ENCODE peak calls at places on chromosomes 5 and 9, in nine cellular contexts. E is Daoy; Q is A549; P is heart right ventricle; L is GF-D8; W is activated CD8-positive, alpha-beta memory T cell treated with anti-CD3 and anti-CD28 coated beads for 4 hours; T is body of pancreas; Y is T-helper 22 cell; M is HTR-8/SVneo. G is an unnamed sample.

GRCh38 chr9:107322643-107323042 is 39.6 kb downstream of the RAD23B start:
- DNase-seq in Q (no peak), P (no peak), E (no peak), L (no peak), Y (no peak), M (no peak), T (no peak), W (no peak), G (no peak)

GRCh38 chr5:75306746-75307145 is 30.3 kb upstream of the HMGCR start:
- DNase-seq in L (no peak), E (no peak), W (no peak), Q (no peak), Y (no peak), T (no peak), M (no peak), P (no peak), G (no peak)

GRCh38 chr9:78314953-78315870 is 18.3 kb downstream of the PSAT1 start:
- DNase-seq in Y (no peak), E (no peak), Q (no peak), L (no peak), M (no peak), W (no peak), P (no peak), T (peak), G (no peak)

GRCh38 chr9:129204840-129205239 is 26.8 kb upstream of the IER5L start:
- DNase-seq in W (no peak), Y (no peak), L (no peak), M (no peak), T (no peak), E (no peak), Q (no peak), P (no peak), G (no peak)

GRCh38 chr5:130964238-130965192 is 200.5 kb downstream of the HINT1 start:
- DNase-seq in M (no peak), Y (no peak), T (no peak), Q (no peak), P (no peak), E (no peak), L (no peak), W (no peak), G (no peak)

GRCh38 chr5:59620535-59621212 is 272.9 kb downstream of the PDE4D start:
- DNase-seq in W (no peak), Y (no peak), T (no peak), P (no peak), L (no peak), M (no peak), E (no peak), Q (no peak), G (no peak)

GRCh38 chr9:20873240-20873860 is 158.1 kb downstream of the HACD4 start:
- DNase-seq in L (no peak), T (no peak), Q (no peak), P (no peak), E (peak), M (no peak), Y (no peak), W (no peak), G (no peak)

GRCh38 chr5:172458956-172459355 is 4.6 kb upstream of the SH3PXD2B start:
- DNase-seq in Y (no peak), L (no peak), W (no peak), P (no peak), T (no peak), Q (no peak), M (no peak), E (no peak), G (no peak)

GRCh38 chr5:32264954-32265572 is 47.7 kb downstream of the MTMR12 start:
- DNase-seq in W (no peak), M (no peak), P (no peak), T (peak), L (no peak), Y (no peak), Q (no peak), E (no peak), G (peak)

GRCh38 chr5:173729079-173729765 is 112.8 kb upstream of the BOD1 start:
- DNase-seq in Q (no peak), E (no peak), M (no peak), Y (no peak), W (no peak), L (no peak), T (no peak), P (no peak), G (no peak)

GRCh38 chr9:99253134-99253533 is 31.1 kb downstream of the SEC61B start:
- DNase-seq in W (no peak), Y (no peak), T (no peak), P (no peak), Q (no peak), M (no peak), L (no peak), E (no peak), G (no peak)

GRCh38 chr5:13976867-13977479 is 32.5 kb upstream of the DNAH5 start:
- DNase-seq in E (peak), Y (no peak), T (no peak), M (peak), Q (peak), W (no peak), P (no peak), L (no peak), G (peak)

GRCh38 chr5:33556330-33557328 is 115.9 kb downstream of the TARS1 start:
- DNase-seq in P (peak), Y (no peak), Q (no peak), M (no peak), L (no peak), T (peak), E (no peak), W (no peak), G (no peak)

GRCh38 chr5:143398451-143399237 is 4.8 kb downstream of the NR3C1 start:
- DNase-seq in Q (no peak), P (no peak), T (no peak), Y (no peak), W (no peak), E (no peak), L (no peak), M (no peak), G (peak)

GRCh38 chr9:98709968-98710965 is 1.5 kb upstream of the GABBR2 start:
- DNase-seq in T (no peak), E (peak), P (peak), W (no peak), L (no peak), Y (no peak), Q (no peak), M (peak), G (no peak)

GRCh38 chr5:14871084-14871572 is 450 bp downstream of the ANKH start:
- DNase-seq in E (peak), T (peak), M (peak), Q (no peak), W (no peak), L (no peak), Y (no peak), P (peak), G (no peak)

GRCh38 chr9:95073918-95074317 is 243.6 kb downstream of the FANCC start:
- DNase-seq in L (no peak), W (no peak), E (no peak), Q (no peak), M (no peak), P (no peak), Y (no peak), T (no peak), G (no peak)

GRCh38 chr9:107569171-107569570 is 79.6 kb upstream of the KLF4 start:
- DNase-seq in L (no peak), W (no peak), E (no peak), M (no peak), T (no peak), P (no peak), Y (no peak), Q (no peak), G (no peak)

GRCh38 chr5:634191-634590 is 22.1 kb downstream of the CEP72 start:
- DNase-seq in Y (no peak), T (no peak), P (no peak), M (no peak), L (no peak), W (no peak), E (no peak), Q (no peak), G (no peak)

GRCh38 chr5:76874088-76874581 is 24.3 kb downstream of the S100Z start:
- DNase-seq in W (no peak), Q (no peak), P (no peak), E (no peak), T (no peak), M (no peak), Y (no peak), L (no peak), G (no peak)

GRCh38 chr9:16247188-16247875 is 623.1 kb downstream of the BNC2 start:
- DNase-seq in T (no peak), L (no peak), M (no peak), E (peak), Y (no peak), P (no peak), Q (peak), W (no peak), G (no peak)

GRCh38 chr5:32096891-32097592 is 77.1 kb downstream of the GOLPH3 start:
- DNase-seq in E (no peak), L (no peak), M (no peak), W (no peak), Q (no peak), T (no peak), P (no peak), Y (no peak), G (no peak)

GRCh38 chr9:135990468-135991429 is 29.6 kb upstream of the UBAC1 start:
- DNase-seq in T (peak), P (peak), W (no peak), Q (no peak), Y (peak), L (no peak), M (no peak), E (peak), G (peak)

GRCh38 chr9:114174876-114175771 is 19.8 kb downstream of the COL27A1 start:
- DNase-seq in E (peak), M (no peak), L (no peak), T (peak), W (no peak), P (peak), Q (no peak), Y (no peak), G (no peak)

GRCh38 chr9:131885144-131885609 is 145.3 kb upstream of the RAPGEF1 start:
- DNase-seq in Y (no peak), Q (no peak), E (no peak), P (peak), L (no peak), W (no peak), T (no peak), M (no peak), G (no peak)

GRCh38 chr9:95724253-95724991 is 151.1 kb upstream of the ERCC6L2 start:
- DNase-seq in W (peak), T (no peak), Q (no peak), E (no peak), M (no peak), P (no peak), L (peak), Y (peak), G (no peak)

GRCh38 chr9:109469646-109470358 is 28.3 kb downstream of the PTPN3 start:
- DNase-seq in Y (no peak), E (peak), W (no peak), P (peak), M (peak), Q (peak), L (peak), T (peak), G (peak)

GRCh38 chr9:636931-637591 is 204.4 kb upstream of the DMRT1 start:
- DNase-seq in W (no peak), T (no peak), P (no peak), Y (no peak), L (no peak), Q (no peak), E (no peak), M (no peak), G (no peak)

GRCh38 chr9:35579130-35579529 is 25.9 kb upstream of the TESK1 start:
- DNase-seq in L (no peak), M (no peak), E (no peak), Y (no peak), W (no peak), P (no peak), T (no peak), Q (no peak), G (no peak)

GRCh38 chr9:31807574-31808256 is 576.7 kb upstream of the ACO1 start:
- DNase-seq in Y (no peak), T (no peak), W (no peak), P (no peak), L (no peak), M (no peak), Q (no peak), E (peak), G (no peak)

GRCh38 chr5:74889523-74890105 is 23.4 kb upstream of the FAM169A start:
- DNase-seq in M (no peak), P (no peak), W (no peak), Y (no peak), Q (no peak), T (no peak), L (no peak), E (no peak), G (no peak)

GRCh38 chr5:141524604-141525597 is 36.0 kb downstream of the PCDHGC5 start:
- DNase-seq in Q (peak), L (no peak), M (peak), E (peak), P (peak), W (peak), Y (no peak), T (peak), G (peak)

GRCh38 chr9:84216151-84216550 is 124.4 kb downstream of the SLC28A3 start:
- DNase-seq in T (no peak), P (no peak), Q (no peak), Y (no peak), E (peak), M (no peak), L (no peak), W (no peak), G (no peak)